ENCODE peak calls at places on chromosomes 12 and 14, in four cellular contexts. R, P, Q and C are unnamed samples.
A peak's percentile ranks its signal among the peaks of the same experiment; 100 is the strongest.

GRCh38 chr14:103043257-103043893 is 14.0 kb downstream of the CDC42BPB start:
- DNase-seq in Q (no peak), R (no peak), P (no peak), C (no peak)

GRCh38 chr12:33440477-33440876 is 858 bp upstream of the SYT10 start:
- DNase-seq in Q (no peak), P (no peak), R (no peak), C (no peak)

GRCh38 chr14:73785336-73785833 is 66.2 kb upstream of the PTGR2 start:
- DNase-seq in P (no peak), Q (peak; percentile 39), R (peak; percentile 72), C (peak; percentile 40)

GRCh38 chr12:120214626-120215356 is 13.9 kb upstream of the RPLP0 start:
- DNase-seq in Q (no peak), P (no peak), R (no peak), C (no peak)

GRCh38 chr14:103102689-103103260 is 8.2 kb downstream of the EXOC3L4 start:
- DNase-seq in P (no peak), R (no peak), Q (no peak), C (no peak)

GRCh38 chr12:111788178-111788654 is 21.5 kb downstream of the ALDH2 start:
- DNase-seq in R (no peak), Q (peak; percentile 75), P (peak; percentile 28), C (no peak)

GRCh38 chr12:103805961-103806360 is 35.1 kb downstream of the NT5DC3 start:
- DNase-seq in P (no peak), R (no peak), Q (no peak), C (no peak)

GRCh38 chr12:29744365-29744764 is 39.4 kb downstream of the TMTC1 start:
- DNase-seq in Q (no peak), R (no peak), P (no peak), C (no peak)

GRCh38 chr12:108127654-108128053 is 1.4 kb upstream of the WSCD2 start:
- DNase-seq in R (no peak), P (no peak), Q (no peak), C (no peak)

GRCh38 chr12:83404521-83404920 is 717.8 kb downstream of the TMTC2 start:
- DNase-seq in Q (no peak), P (no peak), R (no peak), C (no peak)

GRCh38 chr12:109714141-109714912 is 702 bp downstream of the FAM222A start:
- DNase-seq in P (peak; percentile 73), R (no peak), Q (peak; percentile 73), C (peak; percentile 81)

GRCh38 chr12:128982933-128983332 is 129.7 kb downstream of the GLT1D1 start:
- DNase-seq in R (no peak), Q (no peak), P (no peak), C (no peak)

GRCh38 chr14:75247286-75247922 is 31.2 kb upstream of the FOS start:
- DNase-seq in R (no peak), Q (no peak), P (no peak), C (no peak)

GRCh38 chr12:111426341-111427185 is 20.8 kb downstream of the SH2B3 start:
- DNase-seq in R (no peak), Q (no peak), P (no peak), C (no peak)

GRCh38 chr12:2129076-2129475 is 76.3 kb downstream of the CACNA1C start:
- DNase-seq in Q (no peak), R (peak; percentile 15), P (no peak), C (no peak)

GRCh38 chr12:71865757-71866536 is 26.4 kb downstream of the TBC1D15 start:
- DNase-seq in R (no peak), P (no peak), Q (no peak), C (no peak)

GRCh38 chr12:101789171-101789570 is 41.6 kb downstream of the GNPTAB start:
- DNase-seq in R (no peak), Q (no peak), P (no peak), C (no peak)

GRCh38 chr12:39287409-39287808 is 155.5 kb downstream of the KIF21A start:
- DNase-seq in P (no peak), Q (no peak), R (no peak), C (no peak)

GRCh38 chr14:105279642-105280361 is 21.0 kb downstream of the BRF1 start:
- DNase-seq in Q (no peak), R (no peak), P (no peak), C (no peak)

GRCh38 chr14:87131879-87132278 is 861.1 kb downstream of the GALC start:
- DNase-seq in R (no peak), P (no peak), Q (no peak), C (no peak)

GRCh38 chr12:54034784-54035310 is 2.0 kb downstream of the HOXC5 start:
- DNase-seq in Q (no peak), P (no peak), R (no peak), C (no peak)

DNA sequence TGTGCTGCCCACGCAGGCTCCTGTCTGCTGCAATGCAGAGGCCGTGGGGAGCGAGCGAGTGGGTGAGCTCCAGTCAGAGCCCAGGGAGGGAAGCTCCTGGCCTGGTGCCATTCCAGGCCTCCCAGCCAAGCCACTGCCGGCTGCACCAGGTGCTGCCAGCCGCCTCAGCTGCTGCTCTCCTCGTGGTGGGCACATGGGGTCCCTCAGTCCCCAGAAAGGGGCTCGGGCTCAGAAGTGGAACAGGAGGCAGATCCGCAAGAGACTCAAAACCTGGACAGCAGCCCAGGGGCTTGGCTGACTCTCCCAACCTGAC is 2.4 kb downstream of the ABCB9 start:
- DNase-seq in P (peak; percentile 53), Q (peak; percentile 56), R (no peak), C (peak; percentile 82)
- H3K27ac ChIP-seq in P (peak overlapping the region; percentile 22), Q (no peak overlapping the region), R (no peak overlapping the region), C (no peak overlapping the region)

DNA sequence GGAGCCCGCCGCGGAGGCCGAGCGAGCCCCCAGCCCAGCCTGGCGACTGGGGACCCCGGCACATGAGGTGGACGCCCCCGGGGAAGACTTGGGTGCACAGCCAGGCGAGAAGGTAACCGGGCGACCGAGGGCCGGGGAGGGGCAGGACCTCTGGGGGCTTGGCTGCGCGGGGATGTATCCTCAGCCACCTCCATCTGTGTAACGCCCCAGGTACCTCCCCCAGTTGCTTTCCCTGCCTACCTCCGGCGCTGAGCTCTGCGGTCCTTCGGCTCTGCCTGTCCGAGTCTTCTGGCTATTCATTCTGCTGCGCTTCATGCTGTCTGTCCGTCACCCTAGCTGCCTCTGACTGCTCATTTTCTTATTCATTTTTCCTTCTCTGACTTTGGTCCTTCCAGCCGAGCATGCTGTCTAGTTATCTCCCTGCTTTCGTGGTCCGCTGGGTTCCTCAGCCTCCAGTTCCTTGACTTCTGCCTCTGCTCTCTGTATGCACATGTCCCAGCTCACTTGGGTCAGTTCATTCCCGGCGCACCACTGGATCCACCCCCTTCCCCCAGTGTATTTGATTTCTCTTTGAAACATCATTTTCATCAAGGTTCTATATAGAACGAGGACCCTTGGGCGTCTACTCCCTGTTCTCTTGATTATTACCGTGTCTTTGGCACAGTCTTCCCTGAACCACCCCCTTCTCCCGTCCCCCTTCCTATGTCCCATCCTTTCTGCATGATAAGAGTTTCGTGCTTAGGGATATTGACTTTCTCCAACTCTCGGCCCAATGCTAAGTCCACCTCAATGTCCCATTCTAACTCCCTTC is 612 bp downstream of the PHC1 start:
- DNase-seq in Q (peak; percentile 51), R (no peak), P (peak; percentile 40), C (peak; percentile 34)
- H3K27ac ChIP-seq in Q (peak overlapping the region; percentile 73), R (no peak overlapping the region), P (peak overlapping the region; percentile 88), C (peak overlapping the region; percentile 95)

GRCh38 chr12:46936042-46936441 is 110.2 kb upstream of the SLC38A4 start:
- DNase-seq in R (no peak), P (no peak), Q (no peak), C (no peak)
- H3K27ac ChIP-seq in R (no peak overlapping the region), P (no peak overlapping the region), Q (no peak overlapping the region), C (no peak overlapping the region)

GRCh38 chr14:100306506-100307214 is 416 bp upstream of the SLC25A29 start:
- DNase-seq in Q (peak; percentile 85), P (peak; percentile 93), R (no peak), C (peak; percentile 86)

GRCh38 chr14:100305446-100306255 is 593 bp downstream of the SLC25A29 start:
- DNase-seq in R (no peak), P (peak; percentile 33), Q (peak; percentile 44), C (peak; percentile 69)

GRCh38 chr14:100307215-100308111 is 1.2 kb upstream of the SLC25A29 start:
- DNase-seq in P (no peak), R (no peak), Q (peak; percentile 36), C (peak; percentile 38)

GRCh38 chr14:100304825-100305445 is 1.3 kb downstream of the SLC25A29 start:
- DNase-seq in P (peak; percentile 52), R (no peak), Q (peak; percentile 85), C (peak; percentile 74)

GRCh38 chr14:100306256-100306505 is at the start of gene SLC25A29:
- DNase-seq in R (peak; percentile 33), Q (no peak), P (no peak), C (no peak)
- H3K27ac ChIP-seq in R (no peak within 1 kb of the TSS), Q (peak within 1 kb of the TSS; percentile 72), P (peak within 1 kb of the TSS; percentile 94), C (peak within 1 kb of the TSS; percentile 82)

GRCh38 chr12:8449293-8449944 is 6.3 kb upstream of the CLEC6A start:
- DNase-seq in Q (no peak), R (no peak), P (no peak), C (no peak)
- H3K27ac ChIP-seq in Q (peak overlapping the region; percentile 60), R (no peak overlapping the region), P (no peak overlapping the region), C (no peak overlapping the region)

GRCh38 chr12:52952082-52952801 is 3.3 kb downstream of the KRT18 start:
- DNase-seq in P (no peak), R (no peak), Q (peak; percentile 81), C (no peak)
- H3K27ac ChIP-seq in P (no peak overlapping the region), R (no peak overlapping the region), Q (peak overlapping the region; percentile 96), C (no peak overlapping the region)

GRCh38 chr12:114444422-114445279 is 38.7 kb upstream of the TBX5 start:
- DNase-seq in Q (no peak), R (no peak), P (no peak), C (no peak)

GRCh38 chr12:114445401-114446323 is 39.7 kb upstream of the TBX5 start:
- DNase-seq in P (no peak), Q (no peak), R (no peak), C (no peak)

GRCh38 chr12:114447274-114447716 is 41.4 kb upstream of the TBX5 start:
- DNase-seq in P (peak; percentile 23), R (no peak), Q (no peak), C (no peak)

GRCh38 chr12:114440450-114441383 is 34.8 kb upstream of the TBX5 start:
- DNase-seq in P (no peak), Q (no peak), R (no peak), C (no peak)

DNA sequence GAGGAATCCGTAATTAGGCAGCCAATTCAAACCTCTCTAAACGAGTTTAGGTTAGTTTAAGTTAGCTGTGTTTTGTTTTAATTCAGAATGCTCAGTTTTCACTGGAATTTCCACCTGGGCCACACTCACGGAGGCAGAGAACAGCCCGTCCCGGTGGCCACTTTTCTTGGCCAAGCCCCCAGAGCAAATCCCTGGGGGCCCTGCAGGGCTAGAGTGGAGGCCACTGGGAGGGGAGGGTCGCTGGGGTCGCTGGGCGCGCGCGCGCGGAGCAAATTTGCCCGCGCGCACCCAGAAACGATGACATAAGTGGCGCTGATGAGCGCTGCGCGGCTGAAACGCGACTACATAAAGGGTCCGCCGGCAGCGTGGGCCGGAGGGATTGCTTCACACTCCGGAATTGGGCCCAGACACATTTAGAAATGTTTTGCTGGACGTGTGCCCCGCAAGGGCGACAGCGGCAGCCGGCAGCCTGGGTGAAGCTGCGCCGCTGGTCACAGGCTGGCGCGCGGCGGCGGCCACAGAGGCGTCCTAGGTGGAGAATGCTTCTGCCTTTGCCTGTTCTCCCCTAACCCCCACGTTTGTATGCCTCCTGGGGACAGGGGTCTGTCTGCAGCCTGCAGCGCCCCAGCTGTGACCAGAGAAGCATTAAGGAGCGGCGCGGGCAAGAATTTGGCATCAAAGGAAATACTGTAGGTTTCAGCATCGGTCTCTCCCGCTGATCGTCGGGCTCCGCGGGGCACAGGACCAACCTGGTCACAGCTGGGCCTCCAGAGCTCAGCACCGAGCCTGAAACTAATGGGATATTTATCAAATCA is 37.9 kb upstream of the TBX5 start:
- DNase-seq in R (no peak), P (peak; percentile 24), Q (no peak), C (no peak)
- H3K27ac ChIP-seq in R (no peak overlapping the region), P (no peak overlapping the region), Q (no peak overlapping the region), C (no peak overlapping the region)